ENCODE peak calls at places on chromosome 6, in six cellular contexts. Q, G, S, Z, N and W are unnamed samples.

GRCh38 chr6:101013612-101014195 is 132.6 kb upstream of the ASCC3 start:
- DNase-seq in Q (no peak), G (no peak), S (no peak), Z (no peak), N (no peak), W (no peak)

GRCh38 chr6:41237128-41237527 is 9.0 kb downstream of the TREML4 start:
- DNase-seq in Q (no peak), G (no peak), S (no peak), Z (no peak), N (no peak), W (no peak)

GRCh38 chr6:89667872-89668556 is 29.5 kb upstream of the LYRM2 start:
- DNase-seq in Q (no peak), G (no peak), S (no peak), Z (no peak), N (no peak), W (no peak)

GRCh38 chr6:17881085-17881883 is 106.2 kb downstream of the KIF13A start:
- DNase-seq in Q (no peak), G (no peak), S (no peak), Z (peak), N (no peak), W (no peak)

GRCh38 chr6:12331951-12332749 is 42.0 kb downstream of the EDN1 start:
- DNase-seq in Q (no peak), G (no peak), S (no peak), Z (peak), N (no peak), W (peak)

GRCh38 chr6:1820165-1820564 is 210.4 kb downstream of the FOXC1 start:
- DNase-seq in Q (no peak), G (no peak), S (no peak), Z (no peak), N (no peak), W (no peak)

GRCh38 chr6:10215711-10216110 is 199.2 kb downstream of the TFAP2A start:
- DNase-seq in Q (no peak), G (no peak), S (no peak), Z (no peak), N (no peak), W (no peak)

GRCh38 chr6:139109558-139109957 is 25.3 kb upstream of the HECA start:
- DNase-seq in Q (no peak), G (no peak), S (no peak), Z (peak), N (no peak), W (peak)

GRCh38 chr6:18386302-18386976 is 711 bp upstream of the RNF144B start:
- DNase-seq in Q (no peak), G (no peak), S (no peak), Z (no peak), N (no peak), W (no peak)